ENCODE peak calls at places on chromosomes 1 and 21, in nine cellular contexts. B, I, Q, A, K, N, L, U and V are unnamed samples.

GRCh38 chr1:43620956-43621355 is 29.0 kb upstream of the KDM4A start:
- DNase-seq in Q (peak; percentile 20), N (no peak), K (no peak), B (no peak), U (no peak), A (no peak), I (no peak), L (no peak), V (no peak)

GRCh38 chr1:152479792-152480595 is 30.6 kb upstream of the LCE5A start:
- DNase-seq in K (peak; percentile 43), B (peak; percentile 24), Q (peak; percentile 60), L (no peak), U (peak; percentile 59), I (no peak), N (peak; percentile 62), A (peak; percentile 33), V (no peak)

GRCh38 chr21:37244506-37245083 is 22.5 kb downstream of the VPS26C start:
- DNase-seq in Q (no peak), K (no peak), U (no peak), B (no peak), N (no peak), I (no peak), A (no peak), L (no peak), V (no peak)

GRCh38 chr1:14783592-14783886 is 185.1 kb downstream of the KAZN start:
- DNase-seq in U (no peak), B (no peak), Q (no peak), N (no peak), K (no peak), L (no peak), I (no peak), A (no peak), V (no peak)

GRCh38 chr21:45104560-45104959 is 30.2 kb downstream of the ADARB1 start:
- DNase-seq in N (no peak), A (peak; percentile 71), B (peak; percentile 53), I (no peak), K (no peak), Q (no peak), U (no peak), L (peak; percentile 61), V (peak; percentile 22)

GRCh38 chr1:60740154-60740553 is 342.2 kb upstream of the NFIA start:
- DNase-seq in Q (no peak), A (peak; percentile 25), U (no peak), I (no peak), N (no peak), L (no peak), K (no peak), B (no peak), V (no peak)

GRCh38 chr1:161177112-161177935 is at the start of gene B4GALT3:
- DNase-seq in K (peak; percentile 97), A (peak; percentile 91), L (peak; percentile 84), B (peak; percentile 81), U (peak; percentile 99), Q (peak; percentile 93), N (peak; percentile 95), I (peak; percentile 69), V (peak; percentile 99)

GRCh38 chr1:219294251-219294650 is 120.6 kb downstream of the LYPLAL1 start:
- DNase-seq in K (no peak), A (no peak), I (no peak), Q (no peak), N (no peak), U (no peak), L (no peak), B (no peak), V (no peak)

GRCh38 chr1:65148548-65149390 is 766 bp downstream of the AK4 start:
- DNase-seq in K (peak; percentile 73), L (peak; percentile 54), N (peak; percentile 42), I (no peak), U (peak; percentile 67), Q (peak; percentile 52), B (peak; percentile 49), A (peak; percentile 66), V (peak; percentile 21)

GRCh38 chr1:233433436-233434213 is 106.1 kb downstream of the MAP3K21 start:
- DNase-seq in U (no peak), A (no peak), B (no peak), I (no peak), Q (no peak), K (no peak), N (no peak), L (no peak), V (no peak)

GRCh38 chr1:159826436-159827101 is at the start of gene SLAMF8:
- DNase-seq in L (no peak), A (peak; percentile 45), I (no peak), Q (peak; percentile 72), B (no peak), K (peak; percentile 55), N (peak; percentile 47), U (peak; percentile 38), V (no peak)

GRCh38 chr1:111515291-111516007 is 12.0 kb upstream of the ADORA3 start:
- DNase-seq in K (peak; percentile 35), U (no peak), L (no peak), I (no peak), Q (peak; percentile 79), N (no peak), B (no peak), A (peak; percentile 84), V (no peak)

GRCh38 chr1:99869723-99870122 is 19.6 kb downstream of the AGL start:
- DNase-seq in L (no peak), B (no peak), K (no peak), Q (no peak), N (no peak), U (no peak), A (no peak), I (no peak), V (no peak)

GRCh38 chr1:23169727-23170335 is 1.2 kb upstream of the LUZP1 start:
- DNase-seq in L (peak; percentile 47), K (no peak), N (no peak), Q (peak; percentile 81), A (peak; percentile 81), I (no peak), U (no peak), B (peak; percentile 91), V (no peak)

GRCh38 chr1:224846119-224846907 is 83.2 kb upstream of the DNAH14 start:
- DNase-seq in L (no peak), I (no peak), B (no peak), A (no peak), Q (no peak), K (no peak), U (no peak), N (no peak), V (no peak)

GRCh38 chr1:227901906-227902640 is 45.7 kb downstream of the WNT9A start:
- DNase-seq in Q (peak; percentile 42), K (no peak), I (no peak), A (peak; percentile 16), L (no peak), B (no peak), N (no peak), U (no peak), V (no peak)

GRCh38 chr1:29256979-29257804 is 20.9 kb downstream of the PTPRU start:
- DNase-seq in N (no peak), I (no peak), Q (no peak), L (no peak), U (no peak), A (peak; percentile 46), K (no peak), B (peak; percentile 85), V (no peak)

GRCh38 chr1:203649551-203650011 is 22.9 kb downstream of the ATP2B4 start:
- DNase-seq in B (no peak), L (no peak), U (peak; percentile 28), A (no peak), K (no peak), Q (no peak), N (peak; percentile 41), I (no peak), V (peak; percentile 21)

GRCh38 chr21:43986544-43987451 is 25.3 kb upstream of the TRAPPC10 start:
- DNase-seq in I (no peak), K (no peak), N (no peak), A (peak; percentile 10), Q (no peak), L (no peak), B (peak; percentile 39), U (no peak), V (no peak)